ENCODE peak calls at places on chromosomes 7 and 10, in six cellular contexts. M is IMR-90, Y is mesenchymal stem cell, T is mesendoderm, A is H9, Q is H1. C is an unnamed sample.

GRCh38 chr7:51261117-51261835 is 55.3 kb downstream of the COBL start:
- DNase-seq in A (no peak), Y (no peak), Q (peak; percentile 37), T (no peak), M (no peak), C (no peak)

GRCh38 chr7:71746004-71746403 is 614.1 kb downstream of the GALNT17 start:
- DNase-seq in A (no peak), T (peak; percentile 32), Q (no peak), Y (no peak), M (no peak), C (no peak)

GRCh38 chr10:21873198-21873597 is 130.3 kb downstream of the DNAJC1 start:
- DNase-seq in Y (no peak), M (no peak), T (no peak), Q (no peak), A (no peak), C (no peak)

GRCh38 chr10:61847640-61848039 is 53.9 kb upstream of the ARID5B start:
- DNase-seq in A (no peak), Q (no peak), M (peak; percentile 51), T (no peak), Y (no peak), C (no peak)

GRCh38 chr10:117544729-117545140 is 2.2 kb downstream of the EMX2 start:
- DNase-seq in Y (no peak), Q (no peak), A (peak; percentile 33), M (no peak), T (peak; percentile 42), C (no peak)

GRCh38 chr7:158549176-158549833 is 38.3 kb downstream of the PTPRN2 start:
- DNase-seq in Y (no peak), A (peak; percentile 72), M (no peak), Q (no peak), T (peak; percentile 32), C (no peak)

GRCh38 chr10:13271552-13272163 is 28.2 kb downstream of the PHYH start:
- DNase-seq in A (peak; percentile 92), Y (peak; percentile 4), Q (peak; percentile 91), T (peak; percentile 90), M (peak; percentile 22), C (no peak)

GRCh38 chr10:70430489-70431445 is 10.7 kb downstream of the NODAL start:
- DNase-seq in Q (no peak), Y (peak; percentile 98), A (peak; percentile 47), M (peak; percentile 87), T (peak; percentile 70), C (no peak)

GRCh38 chr7:158498443-158499108 is 89.0 kb downstream of the PTPRN2 start:
- DNase-seq in Y (no peak), A (no peak), Q (no peak), T (no peak), M (no peak), C (no peak)

GRCh38 chr7:103573479-103574058 is 127.6 kb upstream of the SLC26A5 start:
- DNase-seq in A (no peak), Q (no peak), M (peak; percentile 59), T (peak; percentile 45), Y (peak; percentile 41), C (peak; percentile 39)

GRCh38 chr7:111763221-111763791 is 201.0 kb upstream of the IMMP2L start:
- DNase-seq in A (peak; percentile 47), Q (no peak), M (peak; percentile 71), T (peak; percentile 71), Y (peak; percentile 68), C (peak; percentile 38)

GRCh38 chr10:91208645-91209044 is 11.8 kb upstream of the PCGF5 start:
- DNase-seq in Q (no peak), T (peak; percentile 39), M (no peak), Y (no peak), A (no peak), C (no peak)

GRCh38 chr10:60778978-60779668 is 845 bp downstream of the CDK1 start:
- DNase-seq in M (no peak), Q (no peak), Y (peak; percentile 28), A (no peak), T (no peak), C (no peak)

GRCh38 chr7:115682507-115682906 is 348.1 kb downstream of the TFEC start:
- DNase-seq in Q (no peak), Y (no peak), T (no peak), M (no peak), A (no peak), C (no peak)

GRCh38 chr7:16561943-16562342 is 35.3 kb downstream of the LRRC72 start:
- DNase-seq in Y (no peak), Q (no peak), M (no peak), A (no peak), T (peak; percentile 74), C (no peak)

GRCh38 chr7:44564606-44565005 is 9.1 kb downstream of the DDX56 start:
- DNase-seq in Y (no peak), M (no peak), T (no peak), Q (no peak), A (no peak), C (no peak)

GRCh38 chr10:62093863-62094291 is 174.8 kb downstream of the RTKN2 start:
- DNase-seq in A (no peak), T (peak; percentile 14), M (peak; percentile 79), Q (no peak), Y (peak; percentile 53), C (no peak)

GRCh38 chr10:86899670-86900276 is 57.6 kb downstream of the MMRN2 start:
- DNase-seq in A (no peak), T (peak; percentile 72), M (peak; percentile 71), Q (no peak), Y (peak; percentile 72), C (peak; percentile 54)

GRCh38 chr7:92723978-92724377 is 112.4 kb downstream of the CDK6 start:
- DNase-seq in T (peak; percentile 42), Q (no peak), M (no peak), Y (peak; percentile 26), A (peak; percentile 58), C (no peak)

GRCh38 chr7:30460246-30460633 is 18.3 kb downstream of the NOD1 start:
- DNase-seq in A (no peak), M (no peak), T (no peak), Y (no peak), Q (no peak), C (no peak)
- H2AK5ac ChIP-seq in A (no peak overlapping the region), M (peak overlapping the region; percentile 24), T (no peak overlapping the region), Y (peak overlapping the region; percentile 25), Q (no peak overlapping the region), C (no peak overlapping the region)

GRCh38 chr7:1910827-1911226 is 240.8 kb downstream of the ELFN1 start:
- DNase-seq in T (no peak), M (no peak), Q (no peak), A (no peak), Y (no peak), C (no peak)
- H2BK15ac ChIP-seq in T (no peak overlapping the region), M (no peak overlapping the region), Q (no peak overlapping the region), A (no peak overlapping the region), Y (no peak overlapping the region), C (no peak overlapping the region)

GRCh38 chr7:155297517-155298287 is at the start of gene INSIG1:
- DNase-seq in A (peak; percentile 92), Q (peak; percentile 93), M (peak; percentile 92), T (peak; percentile 96), Y (peak; percentile 91), C (peak; percentile 93)
- H2AK5ac ChIP-seq in A (no peak within 1 kb of the TSS), Q (peak within 1 kb of the TSS; percentile 66), M (peak within 1 kb of the TSS; percentile 62), T (no peak within 1 kb of the TSS), Y (no peak within 1 kb of the TSS), C (peak within 1 kb of the TSS; percentile 89)

GRCh38 chr10:122499491-122499941 is 38.2 kb downstream of the HTRA1 start:
- DNase-seq in Q (no peak), A (no peak), T (no peak), Y (no peak), M (peak; percentile 65), C (no peak)

GRCh38 chr10:122498521-122498920 is 37.2 kb downstream of the HTRA1 start:
- DNase-seq in Y (no peak), M (no peak), T (no peak), A (no peak), Q (no peak), C (no peak)

GRCh38 chr10:122500194-122500593 is 38.8 kb downstream of the HTRA1 start:
- DNase-seq in T (no peak), A (no peak), Y (no peak), M (no peak), Q (no peak), C (no peak)

GRCh38 chr10:122499012-122499411 is 37.7 kb downstream of the HTRA1 start:
- DNase-seq in Y (no peak), T (no peak), M (no peak), A (no peak), Q (no peak), C (no peak)

DNA sequence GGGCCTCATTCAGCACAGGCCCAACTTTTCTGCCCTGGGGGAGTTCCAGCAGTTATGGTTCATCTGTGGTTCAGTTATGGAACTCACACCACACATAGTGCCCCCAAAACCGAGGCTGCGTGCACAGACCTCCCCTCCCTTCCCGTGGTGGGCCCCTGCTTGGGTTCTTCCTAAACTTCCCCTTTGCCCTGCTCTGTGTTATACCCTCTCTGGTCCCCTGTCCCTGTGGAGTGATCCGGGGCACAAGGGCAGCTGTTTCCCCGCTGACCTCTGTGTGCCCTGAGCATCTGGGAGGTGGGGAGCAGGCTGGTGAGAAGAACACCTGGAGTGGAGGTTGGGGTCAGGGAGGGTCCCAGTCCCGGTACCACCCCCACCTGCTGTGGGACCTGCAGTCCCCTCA is 39.4 kb downstream of the HTRA1 start:
- DNase-seq in Q (no peak), M (no peak), A (no peak), T (no peak), Y (no peak), C (no peak)
- H2BK15ac ChIP-seq in Q (peak overlapping the region; percentile 29), M (no peak overlapping the region), A (no peak overlapping the region), T (no peak overlapping the region), Y (no peak overlapping the region), C (peak overlapping the region; percentile 13)

GRCh38 chr7:142557971-142558582 is 191.2 kb upstream of the PRSS1 start:
- DNase-seq in T (peak; percentile 87), A (peak; percentile 70), Q (peak; percentile 82), Y (no peak), M (peak; percentile 72), C (peak; percentile 9)
- H2AK5ac ChIP-seq in T (no peak overlapping the region), A (no peak overlapping the region), Q (no peak overlapping the region), Y (peak overlapping the region; percentile 97), M (peak overlapping the region; percentile 97), C (no peak overlapping the region)

GRCh38 chr10:109902992-109903947 is 20.0 kb downstream of the XPNPEP1 start:
- DNase-seq in T (no peak), A (peak; percentile 9), M (peak; percentile 59), Y (peak; percentile 45), Q (no peak), C (no peak)

GRCh38 chr10:109899578-109900355 is 23.5 kb downstream of the XPNPEP1 start:
- DNase-seq in Q (no peak), M (peak; percentile 51), A (peak; percentile 8), T (no peak), Y (no peak), C (no peak)

GRCh38 chr10:109898666-109899577 is 24.4 kb downstream of the XPNPEP1 start:
- DNase-seq in Y (no peak), T (no peak), A (no peak), Q (no peak), M (peak; percentile 55), C (no peak)

GRCh38 chr10:109906346-109906745 is 17.0 kb downstream of the XPNPEP1 start:
- DNase-seq in T (no peak), M (no peak), A (no peak), Y (no peak), Q (no peak), C (no peak)

DNA sequence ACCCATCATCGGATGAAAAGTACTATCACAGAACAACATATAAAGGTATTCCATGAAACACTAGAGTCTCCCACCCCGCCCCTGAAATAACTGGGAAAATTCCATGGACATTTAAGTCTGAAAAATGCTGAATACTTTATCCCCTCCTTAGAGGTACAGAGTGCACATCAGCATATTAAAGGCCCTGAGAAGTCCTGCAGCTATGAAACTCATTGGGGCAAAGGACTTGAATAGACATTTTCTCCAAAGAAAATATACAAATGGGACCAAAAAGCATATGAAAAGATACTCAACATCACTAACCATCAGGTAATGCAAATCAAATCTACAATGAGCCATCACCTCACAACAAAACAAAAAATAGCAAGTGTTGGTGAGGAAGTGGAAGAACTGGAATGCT is 18.9 kb downstream of the XPNPEP1 start:
- DNase-seq in Y (no peak), A (no peak), M (no peak), Q (no peak), T (no peak), C (no peak)
- H2BK15ac ChIP-seq in Y (no peak overlapping the region), A (no peak overlapping the region), M (no peak overlapping the region), Q (no peak overlapping the region), T (no peak overlapping the region), C (no peak overlapping the region)